ENCODE peak calls at places on chromosomes 2 and 18, in seven cellular contexts. E, D, J, B, L, V and Y are unnamed samples.

GRCh38 chr2:18096836-18097405 is 218.5 kb downstream of the KCNS3 start:
- DNase-seq in B (no peak), D (no peak), V (no peak), J (no peak), E (no peak), L (no peak), Y (no peak)

GRCh38 chr2:11899264-11899818 is 152.9 kb downstream of the LPIN1 start:
- DNase-seq in B (peak; percentile 58), J (no peak), D (peak; percentile 42), L (no peak), V (peak; percentile 80), E (no peak), Y (no peak)

GRCh38 chr2:17646096-17646554 is 105.6 kb downstream of the VSNL1 start:
- DNase-seq in B (peak; percentile 85), L (peak; percentile 58), D (peak; percentile 73), V (peak; percentile 86), E (peak; percentile 82), J (peak; percentile 44), Y (peak; percentile 49)

GRCh38 chr2:188032786-188033185 is 258.9 kb upstream of the GULP1 start:
- DNase-seq in L (no peak), E (no peak), D (no peak), J (no peak), B (no peak), V (no peak), Y (no peak)

GRCh38 chr2:17470855-17471641 is 47.2 kb downstream of the RAD51AP2 start:
- DNase-seq in B (peak; percentile 43), J (peak; percentile 44), E (no peak), L (peak; percentile 52), D (no peak), V (peak; percentile 38), Y (no peak)

GRCh38 chr2:138779451-138780440 is at the start of gene NXPH2:
- DNase-seq in L (peak; percentile 79), V (peak; percentile 15), B (no peak), E (peak; percentile 44), D (no peak), J (no peak), Y (no peak)

GRCh38 chr18:58549814-58550339 is 79.0 kb downstream of the ALPK2 start:
- DNase-seq in J (no peak), V (no peak), D (peak; percentile 97), L (no peak), B (peak; percentile 72), E (peak; percentile 75), Y (no peak)

GRCh38 chr2:219684721-219685689 is 57.6 kb downstream of the SLC4A3 start:
- DNase-seq in D (peak; percentile 78), B (peak; percentile 93), J (peak; percentile 90), L (peak; percentile 42), V (peak; percentile 88), E (peak; percentile 87), Y (no peak)

GRCh38 chr2:9498210-9498609 is 23.9 kb downstream of the IAH1 start:
- DNase-seq in D (no peak), E (no peak), J (no peak), V (peak; percentile 43), L (no peak), B (no peak), Y (no peak)

GRCh38 chr18:43780782-43781340 is 503.6 kb upstream of the SYT4 start:
- DNase-seq in B (peak; percentile 70), J (no peak), D (no peak), L (no peak), E (peak; percentile 13), V (peak; percentile 87), Y (no peak)

GRCh38 chr2:210387074-210387473 is 72.1 kb upstream of the MYL1 start:
- DNase-seq in E (no peak), L (no peak), B (no peak), D (no peak), J (no peak), V (no peak), Y (no peak)

GRCh38 chr2:129554373-129554772 is 425.1 kb upstream of the RAB6C start:
- DNase-seq in E (no peak), D (no peak), L (peak; percentile 49), B (no peak), V (no peak), J (no peak), Y (no peak)

GRCh38 chr2:66686768-66687167 is 251.8 kb downstream of the MEIS1 start:
- DNase-seq in D (no peak), V (peak; percentile 52), J (no peak), E (no peak), B (no peak), L (no peak), Y (no peak)

GRCh38 chr2:53033416-53033815 is 734.2 kb upstream of the CHAC2 start:
- DNase-seq in E (no peak), L (no peak), J (no peak), V (peak; percentile 82), D (no peak), B (no peak), Y (no peak)

GRCh38 chr2:74831693-74832530 is 2.0 kb upstream of the HK2 start:
- DNase-seq in B (peak; percentile 73), J (no peak), L (no peak), E (peak; percentile 48), V (peak; percentile 80), D (peak; percentile 66), Y (no peak)

DNA sequence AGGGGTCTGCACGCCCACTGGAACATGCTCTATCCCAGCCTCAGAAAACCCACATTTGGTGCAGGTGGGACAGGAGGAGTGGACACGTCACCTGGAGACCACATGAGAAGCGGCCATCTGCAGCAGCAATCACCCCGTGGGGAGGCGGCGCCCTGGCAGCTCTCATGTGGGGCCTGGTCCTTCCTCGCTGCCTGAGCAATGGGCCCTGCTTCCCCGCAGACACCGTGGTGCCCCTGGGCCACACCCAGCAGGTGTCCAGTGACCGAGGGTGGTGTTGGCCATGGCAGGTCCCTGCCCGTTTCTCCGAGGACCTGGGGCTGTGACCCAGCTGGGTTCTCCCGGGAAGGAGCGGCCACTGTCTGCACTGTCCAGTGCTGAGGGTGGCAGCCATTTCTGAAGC is 44.6 kb downstream of the NFATC1 start:
- DNase-seq in E (no peak), B (no peak), L (no peak), D (no peak), V (no peak), J (no peak), Y (no peak)
- TF ChIP-seq EZH2 in E (no peak), B (no peak), L (no peak), D (no peak), V (no peak), J (no peak), Y (no peak)

GRCh38 chr2:184598313-184599053 is at the start of gene ZNF804A:
- DNase-seq in J (no peak), B (peak; percentile 27), E (peak; percentile 68), D (no peak), V (peak; percentile 80), L (peak; percentile 81), Y (no peak)
- TF ChIP-seq EZH2 in J (no peak), B (no peak), E (no peak), D (no peak), V (no peak), L (peak; percentile 60), Y (no peak)

GRCh38 chr2:168804214-168804613 is 1.8 kb downstream of the NOSTRIN start:
- DNase-seq in E (no peak), L (no peak), V (no peak), J (no peak), B (no peak), D (no peak), Y (no peak)
- TF ChIP-seq EZH2 in E (no peak), L (no peak), V (no peak), J (no peak), B (no peak), D (no peak), Y (no peak)

GRCh38 chr18:80171190-80171872 is 62.3 kb downstream of the ADNP2 start:
- DNase-seq in E (peak; percentile 64), D (no peak), J (no peak), B (peak; percentile 29), V (peak; percentile 65), L (peak; percentile 65), Y (peak; percentile 29)
- TF ChIP-seq EZH2 in E (no peak), D (no peak), J (no peak), B (no peak), V (no peak), L (no peak), Y (no peak)

DNA sequence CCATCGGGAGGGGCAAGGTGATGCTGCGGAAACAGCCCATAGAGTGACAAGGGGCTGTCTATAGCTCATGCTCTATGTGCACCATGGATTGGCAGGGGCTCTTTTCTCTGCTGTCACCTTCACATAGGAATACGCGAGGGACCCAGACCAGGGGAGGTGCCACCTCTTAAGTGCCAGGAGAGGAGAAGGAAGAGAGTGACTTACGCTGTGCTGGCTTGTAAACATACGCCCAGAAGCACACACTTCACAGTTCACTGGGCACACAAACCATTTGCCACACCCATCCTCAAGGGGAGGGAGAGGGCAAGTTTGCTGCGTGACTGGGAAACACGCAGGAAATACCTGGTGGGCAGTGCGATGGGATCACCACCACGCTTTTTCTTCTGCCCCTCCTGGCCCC is 65.1 kb upstream of the GPR45 start:
- DNase-seq in J (no peak), D (no peak), L (no peak), V (no peak), B (peak; percentile 60), E (no peak), Y (no peak)
- TF ChIP-seq EZH2 in J (no peak), D (no peak), L (no peak), V (no peak), B (no peak), E (no peak), Y (no peak)

GRCh38 chr2:232389327-232389726 is 10.8 kb downstream of the ALPP start:
- DNase-seq in D (no peak), B (no peak), E (no peak), V (peak; percentile 33), L (no peak), J (no peak), Y (no peak)

GRCh38 chr2:232386740-232387450 is 8.3 kb downstream of the ALPP start:
- DNase-seq in J (no peak), D (no peak), E (no peak), B (no peak), V (peak; percentile 15), L (peak; percentile 32), Y (no peak)

GRCh38 chr2:232386490-232386739 is 7.9 kb downstream of the ALPP start:
- DNase-seq in V (no peak), J (no peak), D (no peak), B (no peak), E (no peak), L (peak; percentile 38), Y (no peak)

GRCh38 chr2:232388324-232388891 is 9.9 kb downstream of the ALPP start:
- DNase-seq in J (no peak), E (no peak), V (peak; percentile 8), D (no peak), B (no peak), L (no peak), Y (no peak)

DNA sequence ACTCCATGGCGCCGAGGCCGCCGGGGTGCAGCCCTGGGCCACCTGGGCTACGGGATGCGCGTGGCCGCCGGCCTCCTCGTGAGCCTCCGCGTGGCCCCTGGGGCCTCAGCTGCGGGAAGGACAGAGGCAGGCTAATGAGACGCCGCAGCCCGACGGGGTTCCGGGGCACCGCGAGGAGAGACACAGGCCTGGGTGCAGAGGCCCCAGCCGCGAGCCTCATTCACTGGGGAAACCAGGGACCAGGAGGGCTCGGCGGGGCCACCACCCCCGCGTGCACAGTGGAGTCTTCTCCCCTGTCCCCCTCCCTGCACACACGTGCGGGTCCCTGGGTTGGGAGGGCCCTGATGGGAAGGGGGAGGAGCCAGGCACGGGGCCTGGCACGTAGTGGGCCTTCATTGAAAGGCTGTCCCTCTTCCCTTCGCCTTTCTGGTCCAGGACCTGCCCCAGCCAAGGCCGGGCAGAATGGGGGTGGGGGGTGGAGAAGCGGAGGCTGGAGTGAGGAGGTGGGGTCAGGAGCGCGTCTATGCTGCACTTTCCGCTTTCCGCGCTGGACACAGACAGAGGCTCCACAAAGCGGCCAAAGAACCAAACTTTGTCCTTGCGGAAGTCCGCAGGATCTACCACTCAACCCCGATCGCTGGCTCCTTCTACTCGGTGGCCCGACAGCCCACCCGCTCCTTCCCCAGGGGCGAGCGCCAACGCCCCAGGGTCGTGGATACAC is 9.1 kb downstream of the ALPP start:
- DNase-seq in J (no peak), L (no peak), V (peak; percentile 21), B (no peak), E (no peak), D (no peak), Y (no peak)
- TF ChIP-seq EZH2 in J (no peak), L (peak; percentile 2), V (peak; percentile 91), B (no peak), E (no peak), D (no peak), Y (no peak)